ENCODE peak calls at places on chromosomes 2 and 18, in six cellular contexts. One of them, this sample, is unnamed.

GRCh38 chr2:113105047-113105446 is 22.4 kb upstream of the IL1RN start:
- DNase-seq in HepG2: no peak
- DNase-seq in HCT116: no peak
- DNase-seq in K562: peak; percentile 37
- DNase-seq in H1: no peak
- DNase-seq in SK-N-SH: no peak
- DNase-seq in this sample: no peak

GRCh38 chr18:3584266-3584665 is 134.3 kb downstream of the TGIF1 start:
- DNase-seq in HepG2: no peak
- DNase-seq in HCT116: no peak
- DNase-seq in K562: no peak
- DNase-seq in H1: no peak
- DNase-seq in SK-N-SH: no peak
- DNase-seq in this sample: no peak

GRCh38 chr18:5979971-5980457 is 84.7 kb upstream of the TMEM200C start:
- DNase-seq in HepG2: no peak
- DNase-seq in HCT116: no peak
- DNase-seq in K562: no peak
- DNase-seq in H1: no peak
- DNase-seq in SK-N-SH: no peak
- DNase-seq in this sample: no peak

GRCh38 chr2:102301867-102302362 is 9.4 kb upstream of the IL1RL1 start:
- DNase-seq in HepG2: no peak
- DNase-seq in HCT116: peak; percentile 39
- DNase-seq in K562: peak; percentile 60
- DNase-seq in H1: peak; percentile 7
- DNase-seq in SK-N-SH: no peak
- DNase-seq in this sample: peak; percentile 36

GRCh38 chr2:31429759-31430438 is 15.4 kb upstream of the XDH start:
- DNase-seq in HepG2: no peak
- DNase-seq in HCT116: peak; percentile 48
- DNase-seq in K562: no peak
- DNase-seq in H1: no peak
- DNase-seq in SK-N-SH: no peak
- DNase-seq in this sample: no peak

GRCh38 chr2:53593891-53594585 is 173.6 kb upstream of the CHAC2 start:
- DNase-seq in HepG2: no peak
- DNase-seq in HCT116: peak; percentile 24
- DNase-seq in K562: no peak
- DNase-seq in H1: no peak
- DNase-seq in SK-N-SH: no peak
- DNase-seq in this sample: no peak

GRCh38 chr2:181447040-181447439 is 10.1 kb upstream of the ITGA4 start:
- DNase-seq in HepG2: no peak
- DNase-seq in HCT116: no peak
- DNase-seq in K562: no peak
- DNase-seq in H1: no peak
- DNase-seq in SK-N-SH: no peak
- DNase-seq in this sample: no peak

GRCh38 chr2:230697676-230698075 is 15.0 kb upstream of the CAB39 start:
- DNase-seq in HepG2: no peak
- DNase-seq in HCT116: peak; percentile 79
- DNase-seq in K562: no peak
- DNase-seq in H1: no peak
- DNase-seq in SK-N-SH: no peak
- DNase-seq in this sample: no peak

GRCh38 chr2:166916987-166917386 is 28.7 kb downstream of the XIRP2 start:
- DNase-seq in HepG2: no peak
- DNase-seq in HCT116: no peak
- DNase-seq in K562: no peak
- DNase-seq in H1: no peak
- DNase-seq in SK-N-SH: no peak
- DNase-seq in this sample: no peak

GRCh38 chr2:128499367-128500135 is 180.9 kb upstream of the HS6ST1 start:
- DNase-seq in HepG2: no peak
- DNase-seq in HCT116: no peak
- DNase-seq in K562: no peak
- DNase-seq in H1: no peak
- DNase-seq in SK-N-SH: no peak
- DNase-seq in this sample: no peak

GRCh38 chr18:48319796-48320638 is 89.2 kb downstream of the ZBTB7C start:
- DNase-seq in HepG2: no peak
- DNase-seq in HCT116: no peak
- DNase-seq in K562: no peak
- DNase-seq in H1: no peak
- DNase-seq in SK-N-SH: peak; percentile 30
- DNase-seq in this sample: no peak

GRCh38 chr18:48085781-48086487 is 155.5 kb upstream of the SMAD2 start:
- DNase-seq in HepG2: no peak
- DNase-seq in HCT116: no peak
- DNase-seq in K562: no peak
- DNase-seq in H1: no peak
- DNase-seq in SK-N-SH: no peak
- DNase-seq in this sample: no peak

GRCh38 chr2:226799211-226799975 is at the start of gene IRS1:
- DNase-seq in HepG2: peak; percentile 66
- DNase-seq in HCT116: peak; percentile 32
- DNase-seq in K562: peak; percentile 64
- DNase-seq in H1: no peak
- DNase-seq in SK-N-SH: peak; percentile 89
- DNase-seq in this sample: no peak

GRCh38 chr2:62305421-62306176 is 109.7 kb downstream of the B3GNT2 start:
- DNase-seq in HepG2: no peak
- DNase-seq in HCT116: no peak
- DNase-seq in K562: peak; percentile 90
- DNase-seq in H1: no peak
- DNase-seq in SK-N-SH: peak; percentile 40
- DNase-seq in this sample: no peak

GRCh38 chr2:227153766-227154486 is 10.1 kb downstream of the COL4A4 start:
- DNase-seq in HepG2: no peak
- DNase-seq in HCT116: no peak
- DNase-seq in K562: no peak
- DNase-seq in H1: no peak
- DNase-seq in SK-N-SH: no peak
- DNase-seq in this sample: no peak

GRCh38 chr2:114685102-114685501 is 242.7 kb downstream of the DPP10 start:
- DNase-seq in HepG2: no peak
- DNase-seq in HCT116: no peak
- DNase-seq in K562: no peak
- DNase-seq in H1: no peak
- DNase-seq in SK-N-SH: no peak
- DNase-seq in this sample: no peak

GRCh38 chr2:195016821-195017220 is 640.2 kb upstream of the SLC39A10 start:
- DNase-seq in HepG2: no peak
- DNase-seq in HCT116: no peak
- DNase-seq in K562: no peak
- DNase-seq in H1: no peak
- DNase-seq in SK-N-SH: no peak
- DNase-seq in this sample: no peak

GRCh38 chr18:41761329-41762028 is 193.6 kb upstream of the PIK3C3 start:
- DNase-seq in HepG2: no peak
- DNase-seq in HCT116: no peak
- DNase-seq in K562: no peak
- DNase-seq in H1: no peak
- DNase-seq in SK-N-SH: no peak
- DNase-seq in this sample: no peak

GRCh38 chr2:219578811-219579210 is 6.7 kb downstream of the INHA start:
- DNase-seq in HepG2: no peak
- DNase-seq in HCT116: no peak
- DNase-seq in K562: no peak
- DNase-seq in H1: no peak
- DNase-seq in SK-N-SH: no peak
- DNase-seq in this sample: no peak

GRCh38 chr2:188922191-188922590 is 52.0 kb upstream of the COL3A1 start:
- DNase-seq in HepG2: no peak
- DNase-seq in HCT116: no peak
- DNase-seq in K562: no peak
- DNase-seq in H1: no peak
- DNase-seq in SK-N-SH: no peak
- DNase-seq in this sample: no peak

GRCh38 chr2:25322313-25322712 is 19.4 kb downstream of the DNMT3A start:
- DNase-seq in HepG2: no peak
- DNase-seq in HCT116: no peak
- DNase-seq in K562: no peak
- DNase-seq in H1: no peak
- DNase-seq in SK-N-SH: no peak
- DNase-seq in this sample: no peak

GRCh38 chr2:45826889-45827635 is 175.6 kb downstream of the PRKCE start:
- DNase-seq in HepG2: no peak
- DNase-seq in HCT116: no peak
- DNase-seq in K562: no peak
- DNase-seq in H1: no peak
- DNase-seq in SK-N-SH: no peak
- DNase-seq in this sample: no peak

GRCh38 chr2:134173338-134174016 is 80.4 kb upstream of the MGAT5 start:
- DNase-seq in HepG2: no peak
- DNase-seq in HCT116: no peak
- DNase-seq in K562: no peak
- DNase-seq in H1: no peak
- DNase-seq in SK-N-SH: no peak
- DNase-seq in this sample: no peak

GRCh38 chr2:96879545-96880040 is 9.7 kb upstream of the SEMA4C start:
- DNase-seq in HepG2: no peak
- DNase-seq in HCT116: no peak
- DNase-seq in K562: no peak
- DNase-seq in H1: no peak
- DNase-seq in SK-N-SH: no peak
- DNase-seq in this sample: no peak

GRCh38 chr2:160613466-160614153 is 120.0 kb upstream of the RBMS1 start:
- DNase-seq in HepG2: no peak
- DNase-seq in HCT116: no peak
- DNase-seq in K562: no peak
- DNase-seq in H1: no peak
- DNase-seq in SK-N-SH: no peak
- DNase-seq in this sample: peak; percentile 2

GRCh38 chr18:55983433-55983832 is 395.4 kb upstream of the TCF4 start:
- DNase-seq in HepG2: no peak
- DNase-seq in HCT116: no peak
- DNase-seq in K562: no peak
- DNase-seq in H1: no peak
- DNase-seq in SK-N-SH: no peak
- DNase-seq in this sample: no peak

GRCh38 chr18:13791181-13791580 is 32.8 kb upstream of the MC5R start:
- DNase-seq in HepG2: no peak
- DNase-seq in HCT116: no peak
- DNase-seq in K562: no peak
- DNase-seq in H1: no peak
- DNase-seq in SK-N-SH: no peak
- DNase-seq in this sample: no peak

GRCh38 chr2:134463726-134464076 is 209.8 kb downstream of the MGAT5 start:
- DNase-seq in HepG2: no peak
- DNase-seq in HCT116: no peak
- DNase-seq in K562: no peak
- DNase-seq in H1: no peak
- DNase-seq in SK-N-SH: no peak
- DNase-seq in this sample: no peak

GRCh38 chr18:45839415-45840395 is 14.2 kb downstream of the SIGLEC15 start:
- DNase-seq in HepG2: peak; percentile 23
- DNase-seq in HCT116: peak; percentile 10
- DNase-seq in K562: peak; percentile 25
- DNase-seq in H1: no peak
- DNase-seq in SK-N-SH: peak; percentile 59
- DNase-seq in this sample: no peak

DNA sequence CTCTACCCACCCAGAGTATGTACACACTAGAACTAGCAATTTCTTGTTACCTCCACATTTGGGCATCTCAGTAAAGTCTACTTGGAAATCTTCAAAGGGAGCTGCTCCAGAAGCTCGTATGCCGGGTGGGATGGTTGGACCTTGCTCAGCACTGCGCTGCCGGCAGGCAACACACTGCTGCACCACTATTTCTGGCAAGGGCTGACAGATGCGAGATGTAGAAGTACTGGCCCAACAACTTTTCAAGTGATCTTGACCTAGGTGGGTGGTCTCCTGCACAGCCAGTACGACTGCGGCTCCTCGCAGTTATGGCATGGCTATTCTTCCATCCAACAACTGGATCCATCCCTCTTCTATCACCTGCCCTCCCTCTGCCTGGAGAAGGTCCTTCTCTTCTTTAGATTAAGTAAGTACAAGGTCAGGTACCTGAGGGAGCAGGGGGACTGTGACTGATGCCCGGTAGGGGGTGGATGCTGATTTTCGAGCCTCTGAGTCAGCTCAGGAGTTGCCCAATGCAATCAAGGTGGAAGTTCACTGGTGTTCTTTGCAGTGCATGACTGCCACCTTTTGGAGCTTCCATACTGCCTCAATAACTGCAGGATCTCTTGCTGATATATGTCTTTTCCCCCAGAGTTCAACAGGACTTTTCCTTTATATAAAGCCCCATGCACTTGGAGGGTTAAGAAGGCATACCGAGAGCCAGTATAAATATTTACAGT is 100.4 kb upstream of the SLC1A4 start:
- DNase-seq in HepG2: peak; percentile 74
- DNase-seq in HCT116: peak; percentile 68
- DNase-seq in K562: peak; percentile 31
- DNase-seq in H1: no peak
- DNase-seq in SK-N-SH: no peak
- DNase-seq in this sample: no peak
- TF ChIP-seq SIN3A in HepG2: no peak
- TF ChIP-seq SIN3A in HCT116: no peak
- TF ChIP-seq SIN3A in K562: no peak
- TF ChIP-seq SIN3A in H1: no peak
- TF ChIP-seq SIN3A in SK-N-SH: no peak
- TF ChIP-seq SIN3A in this sample: no peak

DNA sequence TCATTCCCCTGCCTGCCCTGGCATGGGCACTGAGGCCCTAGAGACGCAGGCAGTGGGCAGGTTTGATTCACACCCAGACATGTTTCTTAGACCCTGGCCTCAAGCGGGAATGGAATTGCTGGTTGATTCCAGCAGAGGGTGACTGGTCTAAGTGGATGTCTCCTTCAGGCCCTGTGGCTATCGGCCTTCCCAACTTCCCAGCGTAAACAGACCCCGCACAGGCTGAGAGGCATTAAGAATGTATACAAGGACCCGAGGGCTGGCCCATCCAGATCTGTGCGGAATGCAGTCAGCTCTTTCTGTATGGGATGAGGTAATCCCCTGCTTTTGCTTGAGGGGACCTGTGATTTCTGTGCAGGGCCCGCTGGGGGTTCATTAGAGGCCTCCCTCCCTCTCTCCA is 6.4 kb downstream of the ACKR3 start:
- DNase-seq in HepG2: no peak
- DNase-seq in HCT116: no peak
- DNase-seq in K562: no peak
- DNase-seq in H1: peak; percentile 23
- DNase-seq in SK-N-SH: no peak
- DNase-seq in this sample: no peak
- H3K4me1 ChIP-seq in HepG2: no peaks in the 10 kb centered on the region
- H3K4me1 ChIP-seq in HCT116: no peaks in the 10 kb centered on the region
- H3K4me1 ChIP-seq in K562: no peaks in the 10 kb centered on the region
- H3K4me1 ChIP-seq in H1: peaks cover 16% of the 10 kb centered on the region
- H3K4me1 ChIP-seq in SK-N-SH: no peaks in the 10 kb centered on the region
- H3K4me1 ChIP-seq in this sample: no peaks in the 10 kb centered on the region

GRCh38 chr2:26558271-26559043 is 80.5 kb upstream of the OTOF start:
- DNase-seq in HepG2: no peak
- DNase-seq in HCT116: no peak
- DNase-seq in K562: no peak
- DNase-seq in H1: no peak
- DNase-seq in SK-N-SH: no peak
- DNase-seq in this sample: no peak
- H3K4me3 ChIP-seq in HepG2: no peak overlapping the region
- H3K4me3 ChIP-seq in HCT116: no peak overlapping the region
- H3K4me3 ChIP-seq in K562: no peak overlapping the region
- H3K4me3 ChIP-seq in H1: no peak overlapping the region
- H3K4me3 ChIP-seq in SK-N-SH: no peak overlapping the region
- H3K4me3 ChIP-seq in this sample: no peak overlapping the region

GRCh38 chr2:126837926-126838717 is 60.6 kb upstream of the TEX51 start:
- DNase-seq in HepG2: no peak
- DNase-seq in HCT116: no peak
- DNase-seq in K562: no peak
- DNase-seq in H1: no peak
- DNase-seq in SK-N-SH: no peak
- DNase-seq in this sample: no peak
- TF ChIP-seq SIN3A in HepG2: no peak
- TF ChIP-seq SIN3A in HCT116: no peak
- TF ChIP-seq SIN3A in K562: no peak
- TF ChIP-seq SIN3A in H1: no peak
- TF ChIP-seq SIN3A in SK-N-SH: no peak
- TF ChIP-seq SIN3A in this sample: no peak

This sample was measured in Panc1.